ENCODE peak calls at places on chromosomes 16 and 17, in five cellular contexts. V is naive B cell, I is OCI-LY7, M is AG08396, R is NCI-H1048. Q is an unnamed sample.

GRCh38 chr17:32267690-32268205 is 2.1 kb downstream of the RHBDL3 start:
- DNase-seq in I (no peak), R (no peak), M (no peak), V (no peak), Q (peak; percentile 14)

GRCh38 chr16:56945847-56946527 is 14.0 kb downstream of the HERPUD1 start:
- DNase-seq in R (no peak), I (no peak), M (no peak), V (no peak), Q (no peak)

GRCh38 chr17:58532555-58532951 is 18.1 kb upstream of the MTMR4 start:
- DNase-seq in V (no peak), R (no peak), M (no peak), I (no peak), Q (no peak)

GRCh38 chr17:2949469-2950044 is 113.8 kb downstream of the OR1D5 start:
- DNase-seq in R (no peak), V (no peak), M (peak; percentile 48), I (no peak), Q (peak; percentile 43)

GRCh38 chr16:17555176-17555575 is 84.4 kb upstream of the XYLT1 start:
- DNase-seq in R (no peak), M (peak; percentile 22), I (no peak), V (no peak), Q (no peak)

GRCh38 chr16:89697616-89698331 is 3.7 kb downstream of the SPATA2L start:
- DNase-seq in M (no peak), V (no peak), R (no peak), I (no peak), Q (no peak)

GRCh38 chr17:41697122-41697962 is 8.7 kb downstream of the EIF1 start:
- DNase-seq in V (no peak), R (no peak), I (no peak), M (peak; percentile 73), Q (no peak)

GRCh38 chr17:77735051-77735340 is 223.5 kb upstream of the TNRC6C start:
- DNase-seq in V (no peak), R (no peak), I (no peak), M (no peak), Q (no peak)

GRCh38 chr17:17170346-17170976 is 35.7 kb downstream of the PLD6 start:
- DNase-seq in R (no peak), V (no peak), I (no peak), M (no peak), Q (no peak)

GRCh38 chr16:70772493-70772892 is 28.5 kb downstream of the VAC14 start:
- DNase-seq in M (no peak), R (no peak), I (no peak), V (no peak), Q (no peak)

GRCh38 chr17:67312265-67312664 is 54.1 kb downstream of the PSMD12 start:
- DNase-seq in M (no peak), V (no peak), R (no peak), I (no peak), Q (no peak)

GRCh38 chr17:17988427-17988945 is 15.8 kb downstream of the DRC3 start:
- DNase-seq in I (no peak), M (no peak), R (no peak), V (no peak), Q (no peak)

GRCh38 chr17:5933430-5933829 is 136.7 kb upstream of the WSCD1 start:
- DNase-seq in M (no peak), I (no peak), V (no peak), R (no peak), Q (no peak)

GRCh38 chr17:77140878-77141767 is at the start of gene SEC14L1:
- DNase-seq in V (peak; percentile 31), M (peak; percentile 37), R (no peak), I (peak; percentile 82), Q (peak; percentile 25)

GRCh38 chr16:63461248-63461841 is 1425.1 kb upstream of the CDH8 start:
- DNase-seq in M (peak; percentile 0), V (no peak), I (peak; percentile 45), R (no peak), Q (no peak)

GRCh38 chr17:73249700-73250099 is 12.0 kb downstream of the CPSF4L start:
- DNase-seq in V (no peak), M (no peak), R (no peak), I (no peak), Q (no peak)

GRCh38 chr16:86093801-86094750 is 195.1 kb downstream of the IRF8 start:
- DNase-seq in M (no peak), R (no peak), I (no peak), V (no peak), Q (no peak)

GRCh38 chr16:13909872-13910303 is 10.1 kb upstream of the ERCC4 start:
- DNase-seq in M (peak; percentile 72), R (no peak), I (no peak), V (no peak), Q (peak; percentile 38)